ENCODE peak calls at places on chromosome 13, in four cellular contexts. E is stimulated activated CD4-positive, alpha-beta T cell treated with anti-CD3 and anti-CD28 coated beads, Interleukin-1b, Interleukin-23, amount 100 ng/mL, for 24 hours; T is M059J; S is suprapubic skin. O is an unnamed sample.

GRCh38 chr13:101398191-101398590 is 18.1 kb downstream of the NALCN start:
- DNase-seq in T (peak), S (no peak), E (no peak), O (no peak)

GRCh38 chr13:66296875-66297274 is 933.3 kb downstream of the PCDH9 start:
- DNase-seq in T (no peak), S (no peak), E (no peak), O (no peak)

GRCh38 chr13:48595330-48596127 is 58.2 kb upstream of the CYSLTR2 start:
- DNase-seq in T (peak), E (no peak), S (no peak), O (peak)

GRCh38 chr13:48636550-48636949 is 17.2 kb upstream of the CYSLTR2 start:
- DNase-seq in T (peak), S (no peak), E (no peak), O (no peak)

GRCh38 chr13:31588331-31588730 is 151.0 kb upstream of the RXFP2 start:
- DNase-seq in E (no peak), T (no peak), S (no peak), O (no peak)

GRCh38 chr13:50080856-50081105 is 65.5 kb downstream of the KCNRG start:
- DNase-seq in E (no peak), T (peak), S (no peak), O (no peak)

GRCh38 chr13:46845146-46845545 is 48.2 kb upstream of the ESD start:
- DNase-seq in T (no peak), E (no peak), S (no peak), O (no peak)

GRCh38 chr13:46831588-46832194 is 34.7 kb upstream of the ESD start:
- DNase-seq in T (peak), S (no peak), E (no peak), O (peak)

GRCh38 chr13:107900775-107901174 is 314.6 kb downstream of the LIG4 start:
- DNase-seq in T (no peak), E (no peak), S (no peak), O (no peak)

GRCh38 chr13:51867062-51867461 is 5.3 kb downstream of the CCDC70 start:
- DNase-seq in T (no peak), S (no peak), E (no peak), O (no peak)

GRCh38 chr13:32660227-32660626 is 74.0 kb downstream of the PDS5B start:
- DNase-seq in T (peak), E (no peak), S (no peak), O (no peak)

GRCh38 chr13:109332501-109333499 is 453.6 kb downstream of the IRS2 start:
- DNase-seq in E (no peak), S (no peak), T (no peak), O (no peak)

GRCh38 chr13:44132710-44133109 is 240.9 kb upstream of the SERP2 start:
- DNase-seq in T (peak), E (no peak), S (no peak), O (no peak)

GRCh38 chr13:20126460-20127262 is 34.2 kb downstream of the GJA3 start:
- DNase-seq in E (no peak), S (peak), T (no peak), O (no peak)

GRCh38 chr13:100508391-100508790 is 80.2 kb downstream of the GGACT start:
- DNase-seq in T (no peak), S (no peak), E (no peak), O (no peak)

GRCh38 chr13:20451397-20451796 is 74.3 kb downstream of the CRYL1 start:
- DNase-seq in S (no peak), E (no peak), T (no peak), O (no peak)

GRCh38 chr13:41401371-41401770 is 56.0 kb upstream of the RGCC start:
- DNase-seq in S (no peak), E (no peak), T (peak), O (no peak)

GRCh38 chr13:23020246-23020843 is 160.4 kb upstream of the SGCG start:
- DNase-seq in T (peak), E (no peak), S (no peak), O (peak)

GRCh38 chr13:20206836-20207235 is 14.1 kb upstream of the GJB2 start:
- DNase-seq in S (no peak), E (no peak), T (no peak), O (no peak)

GRCh38 chr13:73677041-73677589 is 457.1 kb downstream of the KLF12 start:
- DNase-seq in T (peak), S (no peak), E (no peak), O (no peak)

GRCh38 chr13:28117689-28118377 is 17.5 kb upstream of the FLT3 start:
- DNase-seq in E (no peak), S (no peak), T (peak), O (no peak)

GRCh38 chr13:39209731-39210633 is 171.7 kb downstream of the NHLRC3 start:
- DNase-seq in E (no peak), S (no peak), T (no peak), O (no peak)

GRCh38 chr13:111953546-111954178 is 113.3 kb upstream of the SOX1 start:
- DNase-seq in T (no peak), E (no peak), S (peak), O (no peak)

GRCh38 chr13:113354831-113355610 is 8.9 kb downstream of the GRTP1 start:
- DNase-seq in S (no peak), T (no peak), E (no peak), O (no peak)

GRCh38 chr13:75685239-75685697 is 49.1 kb downstream of the LMO7 start:
- DNase-seq in S (no peak), E (no peak), T (peak), O (no peak)

GRCh38 chr13:27599845-27600553 is 20.3 kb downstream of the LNX2 start:
- DNase-seq in E (no peak), S (no peak), T (peak), O (no peak)

GRCh38 chr13:29689548-29689947 is 94.1 kb upstream of the SLC7A1 start:
- DNase-seq in T (no peak), E (no peak), S (no peak), O (no peak)

GRCh38 chr13:23550164-23550563 is 20.0 kb upstream of the TNFRSF19 start:
- DNase-seq in T (no peak), S (no peak), E (no peak), O (no peak)

GRCh38 chr13:66926851-66927524 is 303.1 kb downstream of the PCDH9 start:
- DNase-seq in E (no peak), S (no peak), T (no peak), O (peak)

GRCh38 chr13:59086147-59086546 is 1077.6 kb downstream of the DIAPH3 start:
- DNase-seq in T (peak), S (no peak), E (no peak), O (no peak)

GRCh38 chr13:57739089-57739488 is 107.5 kb downstream of the PCDH17 start:
- DNase-seq in T (no peak), E (no peak), S (no peak), O (peak)

GRCh38 chr13:42973581-42973980 is 18.5 kb downstream of the EPSTI1 start:
- DNase-seq in S (no peak), E (no peak), T (no peak), O (no peak)

GRCh38 chr13:107210216-107211010 is 642.5 kb upstream of the ARGLU1 start:
- DNase-seq in T (no peak), S (no peak), E (no peak), O (peak)

GRCh38 chr13:32001392-32001768 is 30.2 kb upstream of the FRY start:
- DNase-seq in S (no peak), E (no peak), T (peak), O (peak)